ENCODE peak calls at places on chromosomes 5 and 9, in seven cellular contexts. J is astrocyte of the spinal cord; Y is CD8-positive, alpha-beta memory T cell; L is fibroblast of lung; D is CD4-positive, CD25-positive, alpha-beta regulatory T cell; H is aorta; V is colonic mucosa. E is an unnamed sample.

GRCh38 chr9:128104171-128104618 is 23.3 kb downstream of the PTGES2 start:
- DNase-seq in J (peak; percentile 33), Y (no peak), L (no peak), D (no peak), H (no peak), V (peak; percentile 84), E (peak; percentile 75)

GRCh38 chr5:151697452-151697851 is 10.7 kb upstream of the SPARC start:
- DNase-seq in J (no peak), Y (no peak), L (peak; percentile 19), D (no peak), H (no peak), V (no peak), E (no peak)

GRCh38 chr5:109027983-109028607 is 280.4 kb downstream of the FER start:
- DNase-seq in J (no peak), Y (no peak), L (no peak), D (no peak), H (no peak), V (no peak), E (no peak)

GRCh38 chr5:91011029-91011428 is 372.1 kb downstream of the ARRDC3 start:
- DNase-seq in J (no peak), Y (no peak), L (no peak), D (no peak), H (no peak), V (no peak), E (no peak)

GRCh38 chr5:116502616-116503015 is 72.0 kb downstream of the SEMA6A start:
- DNase-seq in J (peak; percentile 91), Y (no peak), L (peak; percentile 90), D (no peak), H (no peak), V (no peak), E (no peak)

GRCh38 chr5:79508794-79509193 is 5.1 kb downstream of the HOMER1 start:
- DNase-seq in J (no peak), Y (no peak), L (no peak), D (no peak), H (no peak), V (no peak), E (no peak)

GRCh38 chr9:72844440-72844768 is 108.4 kb downstream of the ALDH1A1 start:
- DNase-seq in J (no peak), Y (no peak), L (no peak), D (no peak), H (no peak), V (no peak), E (no peak)

GRCh38 chr9:92328225-92328624 is 2.5 kb downstream of the CENPP start:
- DNase-seq in J (peak; percentile 68), Y (no peak), L (peak; percentile 60), D (no peak), H (no peak), V (no peak), E (peak; percentile 35)

GRCh38 chr5:125612356-125613149 is 810.7 kb upstream of the GRAMD2B start:
- DNase-seq in J (no peak), Y (no peak), L (no peak), D (no peak), H (no peak), V (no peak), E (no peak)

GRCh38 chr9:136854113-136854841 is 2.1 kb downstream of the MAMDC4 start:
- DNase-seq in J (no peak), Y (no peak), L (no peak), D (no peak), H (peak; percentile 54), V (peak; percentile 25), E (no peak)

GRCh38 chr9:35306281-35306680 is 144.5 kb downstream of the UNC13B start:
- DNase-seq in J (peak; percentile 47), Y (no peak), L (peak; percentile 67), D (no peak), H (no peak), V (no peak), E (no peak)

GRCh38 chr5:16791036-16791705 is 144.9 kb downstream of the MYO10 start:
- DNase-seq in J (peak; percentile 77), Y (peak; percentile 23), L (peak; percentile 69), D (peak; percentile 24), H (no peak), V (peak; percentile 57), E (peak; percentile 44)

GRCh38 chr5:65811004-65811403 is 89.0 kb downstream of the NLN start:
- DNase-seq in J (peak; percentile 78), Y (no peak), L (peak; percentile 84), D (no peak), H (no peak), V (peak; percentile 57), E (no peak)

GRCh38 chr9:87850405-87850804 is 32.3 kb upstream of the SPATA31E1 start:
- DNase-seq in J (peak; percentile 68), Y (no peak), L (peak; percentile 84), D (no peak), H (no peak), V (no peak), E (no peak)

GRCh38 chr5:97936246-97936645 is 753.2 kb upstream of the RIOK2 start:
- DNase-seq in J (no peak), Y (no peak), L (no peak), D (no peak), H (no peak), V (no peak), E (no peak)

GRCh38 chr9:89810434-89810833 is 205.6 kb downstream of the GADD45G start:
- DNase-seq in J (peak; percentile 50), Y (no peak), L (peak; percentile 33), D (no peak), H (no peak), V (no peak), E (no peak)

GRCh38 chr5:166936351-166936750 is 1355.1 kb upstream of the WWC1 start:
- DNase-seq in J (no peak), Y (no peak), L (no peak), D (no peak), H (no peak), V (no peak), E (no peak)

GRCh38 chr5:56506586-56506985 is 273.5 kb upstream of the ANKRD55 start:
- DNase-seq in J (no peak), Y (no peak), L (peak; percentile 23), D (no peak), H (no peak), V (no peak), E (no peak)

GRCh38 chr5:8843766-8844165 is 702.1 kb downstream of the SEMA5A start:
- DNase-seq in J (peak; percentile 77), Y (no peak), L (peak; percentile 84), D (no peak), H (no peak), V (no peak), E (no peak)

DNA sequence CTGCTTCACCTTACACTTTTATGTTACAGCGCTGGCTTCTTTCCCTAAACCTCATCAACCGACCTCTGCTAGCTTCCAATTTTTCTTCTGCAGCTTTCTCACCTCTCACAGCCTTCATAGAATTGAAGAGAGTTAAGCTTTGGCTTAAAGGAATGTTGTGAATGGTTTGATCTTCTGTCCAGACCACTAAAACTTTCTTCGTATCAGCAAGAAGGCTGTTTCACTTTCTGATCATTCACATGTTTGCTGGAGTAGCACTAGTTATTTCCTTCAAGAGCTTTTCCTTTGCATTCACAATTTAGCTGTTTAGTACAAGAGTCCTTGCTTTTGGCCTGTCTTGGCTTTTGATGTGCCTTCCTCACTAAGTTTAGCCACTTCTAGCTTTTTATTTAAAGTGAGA is 49.5 kb downstream of the NR3C1 start:
- DNase-seq in J (peak; percentile 38), Y (peak; percentile 10), L (peak; percentile 76), D (peak; percentile 7), H (no peak), V (no peak), E (no peak)
- H3K4me3 ChIP-seq in J (no peak overlapping the region), Y (peak overlapping the region; percentile 37), L (peak overlapping the region; percentile 25), D (peak overlapping the region; percentile 78), H (no peak overlapping the region), V (no peak overlapping the region), E (no peak overlapping the region)

GRCh38 chr9:110536802-110537201 is 42.7 kb downstream of the SVEP1 start:
- DNase-seq in J (peak; percentile 34), Y (no peak), L (peak; percentile 73), D (no peak), H (no peak), V (no peak), E (no peak)

GRCh38 chr9:110538169-110538568 is 41.4 kb downstream of the SVEP1 start:
- DNase-seq in J (peak; percentile 25), Y (no peak), L (peak; percentile 73), D (no peak), H (no peak), V (no peak), E (no peak)

GRCh38 chr9:110543631-110544051 is 35.9 kb downstream of the SVEP1 start:
- DNase-seq in J (peak; percentile 15), Y (no peak), L (peak; percentile 25), D (no peak), H (peak; percentile 47), V (no peak), E (no peak)

GRCh38 chr9:110541950-110542349 is 37.6 kb downstream of the SVEP1 start:
- DNase-seq in J (no peak), Y (no peak), L (no peak), D (no peak), H (no peak), V (no peak), E (no peak)

DNA sequence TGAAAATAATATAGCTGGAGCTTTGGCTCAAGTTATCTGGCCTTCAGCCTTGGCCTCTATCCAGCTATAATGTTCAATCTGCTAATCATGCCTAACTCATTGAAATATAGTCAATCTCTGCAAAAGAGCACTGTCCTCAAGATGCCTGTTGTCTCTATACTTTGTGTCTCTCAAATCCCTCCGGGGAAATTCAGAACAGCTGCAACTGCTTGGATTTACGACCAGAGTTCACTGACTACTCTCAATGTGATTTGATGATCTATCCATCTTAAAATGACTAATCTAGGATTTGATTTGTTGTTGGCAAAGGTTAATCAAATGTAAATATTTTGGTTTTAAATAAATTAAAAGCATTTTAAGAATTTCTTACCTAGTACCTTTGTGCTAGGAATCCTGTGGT is 40.9 kb downstream of the SVEP1 start:
- DNase-seq in J (no peak), Y (no peak), L (no peak), D (no peak), H (no peak), V (no peak), E (no peak)
- H3K4me3 ChIP-seq in J (no peak overlapping the region), Y (no peak overlapping the region), L (no peak overlapping the region), D (no peak overlapping the region), H (no peak overlapping the region), V (no peak overlapping the region), E (no peak overlapping the region)

GRCh38 chr9:131972889-131973288 is 106.8 kb downstream of the MED27 start:
- DNase-seq in J (no peak), Y (no peak), L (no peak), D (no peak), H (no peak), V (no peak), E (no peak)

GRCh38 chr9:131976157-131976740 is 103.4 kb downstream of the MED27 start:
- DNase-seq in J (no peak), Y (no peak), L (no peak), D (no peak), H (no peak), V (no peak), E (no peak)

GRCh38 chr9:131981116-131981847 is 98.4 kb downstream of the MED27 start:
- DNase-seq in J (peak; percentile 13), Y (no peak), L (no peak), D (no peak), H (no peak), V (no peak), E (no peak)

GRCh38 chr9:131980267-131980916 is 99.3 kb downstream of the MED27 start:
- DNase-seq in J (no peak), Y (no peak), L (no peak), D (no peak), H (no peak), V (no peak), E (no peak)

GRCh38 chr9:131977074-131977838 is 102.4 kb downstream of the MED27 start:
- DNase-seq in J (no peak), Y (no peak), L (no peak), D (no peak), H (no peak), V (no peak), E (no peak)
- H3K4me3 ChIP-seq in J (no peak overlapping the region), Y (no peak overlapping the region), L (no peak overlapping the region), D (no peak overlapping the region), H (no peak overlapping the region), V (no peak overlapping the region), E (no peak overlapping the region)

GRCh38 chr9:16217933-16218830 is 652.3 kb downstream of the BNC2 start:
- DNase-seq in J (peak; percentile 61), Y (no peak), L (peak; percentile 78), D (no peak), H (no peak), V (no peak), E (no peak)
- H3K4me3 ChIP-seq in J (no peak overlapping the region), Y (no peak overlapping the region), L (no peak overlapping the region), D (no peak overlapping the region), H (no peak overlapping the region), V (no peak overlapping the region), E (no peak overlapping the region)

E was measured in Jurkat, Clone E6-1.